ENCODE peak calls at places on chromosomes 2 and 18, in nine cellular contexts. L, F, J, N, K, O, H, I and A are unnamed samples.

GRCh38 chr2:200592414-200593075 is 6.7 kb downstream of the AOX1 start:
- DNase-seq in O (peak; percentile 28), F (no peak), I (no peak), N (no peak), K (no peak), H (no peak), L (no peak), J (no peak), A (no peak)

GRCh38 chr2:190069936-190070696 is 7.6 kb upstream of the MSTN start:
- DNase-seq in N (no peak), L (peak; percentile 2), K (no peak), J (peak; percentile 19), H (peak; percentile 23), I (no peak), O (peak; percentile 69), F (peak; percentile 68), A (no peak)

GRCh38 chr18:10936211-10937053 is 212.9 kb downstream of the PIEZO2 start:
- DNase-seq in I (no peak), F (peak; percentile 56), J (no peak), N (no peak), H (peak; percentile 67), O (no peak), L (no peak), K (no peak), A (no peak)

GRCh38 chr2:152489364-152489763 is 154.4 kb downstream of the FMNL2 start:
- DNase-seq in H (no peak), J (no peak), I (no peak), N (no peak), L (no peak), F (no peak), O (no peak), K (no peak), A (no peak)

GRCh38 chr2:103161456-103162289 is 399.8 kb downstream of the TMEM182 start:
- DNase-seq in O (peak; percentile 43), N (peak; percentile 50), K (no peak), F (peak; percentile 34), I (no peak), H (peak; percentile 14), L (no peak), J (peak; percentile 62), A (no peak)

GRCh38 chr2:111702119-111702808 is 181.7 kb downstream of the ANAPC1 start:
- DNase-seq in J (peak; percentile 44), F (peak; percentile 44), K (no peak), H (no peak), O (peak; percentile 61), I (no peak), N (peak; percentile 87), L (peak; percentile 15), A (no peak)

GRCh38 chr2:18980778-18981104 is 377.7 kb downstream of the OSR1 start:
- DNase-seq in J (no peak), N (no peak), L (no peak), H (no peak), O (no peak), F (no peak), K (no peak), I (no peak), A (no peak)

GRCh38 chr2:216362730-216363129 is 9.6 kb downstream of the MARCHF4 start:
- DNase-seq in L (no peak), F (no peak), H (no peak), O (no peak), N (no peak), I (peak; percentile 90), J (peak; percentile 96), K (peak; percentile 85), A (no peak)

GRCh38 chr2:240368746-240369724 is 66.4 kb upstream of the GPC1 start:
- DNase-seq in L (no peak), I (no peak), J (peak; percentile 26), H (no peak), N (no peak), F (no peak), O (no peak), K (peak; percentile 11), A (no peak)

GRCh38 chr2:236179653-236180500 is 11.7 kb upstream of the GBX2 start:
- DNase-seq in F (no peak), I (no peak), L (no peak), K (no peak), J (peak; percentile 81), N (peak; percentile 80), H (no peak), O (no peak), A (no peak)

GRCh38 chr2:31987454-31987853 is 23.4 kb downstream of the MEMO1 start:
- DNase-seq in K (no peak), N (no peak), F (peak; percentile 28), O (no peak), J (peak; percentile 55), H (peak; percentile 28), L (no peak), I (no peak), A (no peak)

GRCh38 chr2:221943078-221943810 is 355.6 kb downstream of the PAX3 start:
- DNase-seq in O (no peak), F (peak; percentile 48), I (no peak), H (no peak), K (no peak), N (no peak), J (peak; percentile 17), L (no peak), A (no peak)

GRCh38 chr2:216799873-216800421 is 59.9 kb downstream of the TNP1 start:
- DNase-seq in I (no peak), N (no peak), H (peak; percentile 37), J (no peak), K (no peak), F (no peak), O (no peak), L (no peak), A (no peak)

GRCh38 chr2:164479460-164479859 is 141.8 kb downstream of the GRB14 start:
- DNase-seq in K (no peak), I (no peak), O (peak; percentile 3), N (no peak), H (no peak), L (no peak), F (peak; percentile 5), J (no peak), A (no peak)

GRCh38 chr2:15930589-15931513 is 9.5 kb upstream of the MYCN start:
- DNase-seq in H (no peak), I (no peak), K (no peak), N (no peak), J (no peak), O (no peak), F (no peak), L (no peak), A (no peak)

GRCh38 chr2:88666576-88666975 is 24.9 kb upstream of the RPIA start:
- DNase-seq in I (no peak), O (no peak), F (no peak), H (no peak), N (no peak), K (no peak), J (no peak), L (no peak), A (no peak)

GRCh38 chr2:207711750-207712487 is 479 bp downstream of the CCNYL1 start:
- DNase-seq in N (peak; percentile 80), H (no peak), L (peak; percentile 26), I (no peak), F (no peak), O (peak; percentile 50), K (no peak), J (peak; percentile 59), A (peak; percentile 22)

GRCh38 chr2:199772693-199772976 is 78.4 kb downstream of the FTCDNL1 start:
- DNase-seq in J (no peak), I (no peak), N (no peak), F (no peak), L (no peak), K (no peak), H (no peak), O (peak; percentile 77), A (no peak)

GRCh38 chr2:218229239-218229638 is 12.2 kb downstream of the ARPC2 start:
- DNase-seq in F (peak; percentile 26), L (peak; percentile 28), O (peak; percentile 77), N (no peak), H (peak; percentile 61), I (no peak), K (no peak), J (peak; percentile 62), A (no peak)

GRCh38 chr2:232898592-232899541 is 28.8 kb downstream of the SNORC start:
- DNase-seq in I (no peak), N (peak; percentile 39), K (no peak), H (no peak), J (no peak), F (no peak), O (no peak), L (no peak), A (no peak)

GRCh38 chr2:69196327-69197117 is 183.5 kb downstream of the ANTXR1 start:
- DNase-seq in L (no peak), O (no peak), I (no peak), N (no peak), J (no peak), F (peak; percentile 70), H (peak; percentile 93), K (no peak), A (no peak)

GRCh38 chr2:2523395-2524339 is 192.6 kb upstream of the MYT1L start:
- DNase-seq in I (no peak), F (no peak), H (no peak), L (no peak), J (no peak), K (no peak), O (no peak), N (no peak), A (no peak)

GRCh38 chr2:105561401-105561800 is 162.6 kb upstream of the FHL2 start:
- DNase-seq in K (no peak), J (no peak), L (no peak), F (no peak), O (no peak), I (no peak), H (no peak), N (no peak), A (no peak)